ENCODE peak calls at places on chromosomes 1 and 21, in seven cellular contexts. L is B cell; A is activated CD4-positive, alpha-beta T cell treated with anti-CD3 and anti-CD28 coated beads, Interleukin-2, amount 10 ng/mL, durations not matched to agents 7 days and 5 days; B is endothelial cell; P is posterior cingulate gyrus; Z is NCI-H2081 treated with DMSO at 0.1 percent for 48 hours; E is type B pancreatic cell. Y is an unnamed sample.

GRCh38 chr1:8133657-8134430 is 107.7 kb upstream of the ERRFI1 start:
- DNase-seq in L (no peak), A (no peak), B (no peak), P (no peak), Z (no peak), E (no peak), Y (peak; percentile 53)

GRCh38 chr1:47527653-47528272 is 89.9 kb downstream of the FOXD2 start:
- DNase-seq in L (no peak), A (no peak), B (peak; percentile 44), P (no peak), Z (no peak), E (no peak), Y (peak; percentile 12)

GRCh38 chr1:205365945-205366463 is 9.3 kb upstream of the KLHDC8A start:
- DNase-seq in L (no peak), A (no peak), B (no peak), P (no peak), Z (peak; percentile 60), E (no peak), Y (peak; percentile 14)

GRCh38 chr1:230517786-230518185 is 91.7 kb upstream of the PGBD5 start:
- DNase-seq in L (no peak), A (no peak), B (no peak), P (no peak), Z (peak; percentile 34), E (no peak), Y (no peak)

GRCh38 chr1:14913475-14914155 is 239.9 kb upstream of the TMEM51 start:
- DNase-seq in L (no peak), A (no peak), B (no peak), P (no peak), Z (no peak), E (no peak), Y (no peak)

GRCh38 chr1:27960762-27961645 is 1.2 kb downstream of the XKR8 start:
- DNase-seq in L (no peak), A (no peak), B (no peak), P (no peak), Z (no peak), E (no peak), Y (no peak)

GRCh38 chr1:216075339-216075738 is 347.9 kb downstream of the USH2A start:
- DNase-seq in L (no peak), A (no peak), B (no peak), P (no peak), Z (no peak), E (no peak), Y (no peak)

GRCh38 chr1:110675060-110675791 is 486 bp upstream of the KCNA3 start:
- DNase-seq in L (peak; percentile 14), A (no peak), B (peak; percentile 34), P (no peak), Z (no peak), E (no peak), Y (no peak)

GRCh38 chr1:187157115-187157514 is 328.4 kb downstream of the PLA2G4A start:
- DNase-seq in L (no peak), A (no peak), B (no peak), P (no peak), Z (no peak), E (no peak), Y (no peak)

GRCh38 chr1:2582401-2582800 is 4.2 kb upstream of the PRXL2B start:
- DNase-seq in L (no peak), A (no peak), B (no peak), P (no peak), Z (no peak), E (no peak), Y (no peak)

GRCh38 chr1:2566106-2567045 is 10.2 kb downstream of the TNFRSF14 start:
- DNase-seq in L (no peak), A (no peak), B (no peak), P (no peak), Z (no peak), E (no peak), Y (no peak)

GRCh38 chr1:153779781-153780541 is 4.8 kb downstream of the SLC27A3 start:
- DNase-seq in L (no peak), A (no peak), B (no peak), P (no peak), Z (no peak), E (no peak), Y (no peak)

GRCh38 chr1:175864183-175864582 is 120.8 kb upstream of the TNR start:
- DNase-seq in L (no peak), A (no peak), B (no peak), P (no peak), Z (no peak), E (no peak), Y (no peak)

GRCh38 chr1:80778094-80778840 is 1022.5 kb upstream of the ADGRL2 start:
- DNase-seq in L (no peak), A (no peak), B (no peak), P (no peak), Z (no peak), E (no peak), Y (no peak)

GRCh38 chr1:105909811-105910210 is 1146.7 kb upstream of the PRMT6 start:
- DNase-seq in L (no peak), A (no peak), B (no peak), P (no peak), Z (no peak), E (no peak), Y (no peak)

GRCh38 chr1:56375184-56375837 is 204.1 kb downstream of the PLPP3 start:
- DNase-seq in L (no peak), A (no peak), B (no peak), P (no peak), Z (no peak), E (no peak), Y (no peak)

GRCh38 chr1:200488375-200489165 is 78.7 kb upstream of the ZNF281 start:
- DNase-seq in L (peak; percentile 62), A (peak; percentile 58), B (peak; percentile 67), P (no peak), Z (peak; percentile 35), E (no peak), Y (peak; percentile 68)

GRCh38 chr21:44010429-44010828 is 1.7 kb upstream of the TRAPPC10 start:
- DNase-seq in L (no peak), A (no peak), B (no peak), P (no peak), Z (no peak), E (no peak), Y (peak; percentile 69)

GRCh38 chr1:213984387-213985180 is 3.2 kb upstream of the PROX1 start:
- DNase-seq in L (no peak), A (no peak), B (no peak), P (no peak), Z (no peak), E (no peak), Y (no peak)

GRCh38 chr1:156281281-156282142 is 1.1 kb downstream of the SMG5 start:
- DNase-seq in L (peak; percentile 40), A (peak; percentile 49), B (no peak), P (no peak), Z (no peak), E (no peak), Y (peak; percentile 35)

GRCh38 chr1:43329995-43330751 is 7.4 kb upstream of the MPL start:
- DNase-seq in L (no peak), A (no peak), B (peak; percentile 32), P (no peak), Z (no peak), E (no peak), Y (no peak)

GRCh38 chr21:44940116-44940631 is 345 bp downstream of the SLX9 start:
- DNase-seq in L (no peak), A (no peak), B (no peak), P (no peak), Z (no peak), E (no peak), Y (no peak)

GRCh38 chr1:17594690-17595601 is 55.4 kb downstream of the ARHGEF10L start:
- DNase-seq in L (no peak), A (no peak), B (no peak), P (no peak), Z (no peak), E (no peak), Y (no peak)

GRCh38 chr1:215022723-215023122 is 59.8 kb upstream of the KCNK2 start:
- DNase-seq in L (no peak), A (no peak), B (no peak), P (no peak), Z (no peak), E (no peak), Y (no peak)

GRCh38 chr1:182762536-182762935 is 27.0 kb upstream of the NPL start:
- DNase-seq in L (no peak), A (no peak), B (no peak), P (no peak), Z (no peak), E (no peak), Y (no peak)

GRCh38 chr1:111843177-111843576 is 87.5 kb downstream of the DDX20 start:
- DNase-seq in L (no peak), A (no peak), B (no peak), P (peak; percentile 57), Z (no peak), E (no peak), Y (no peak)

GRCh38 chr1:210792703-210793102 is 341.2 kb downstream of the KCNH1 start:
- DNase-seq in L (no peak), A (no peak), B (no peak), P (no peak), Z (no peak), E (no peak), Y (no peak)

GRCh38 chr1:79422726-79423125 is 416.2 kb upstream of the ADGRL4 start:
- DNase-seq in L (no peak), A (no peak), B (no peak), P (no peak), Z (peak; percentile 14), E (no peak), Y (no peak)

GRCh38 chr21:41579692-41580091 is 71.7 kb upstream of the TMPRSS2 start:
- DNase-seq in L (no peak), A (no peak), B (no peak), P (no peak), Z (no peak), E (no peak), Y (no peak)

GRCh38 chr1:16021681-16022080 is at the start of gene CLCNKA:
- DNase-seq in L (no peak), A (no peak), B (no peak), P (no peak), Z (no peak), E (no peak), Y (no peak)

GRCh38 chr1:153790996-153791855 is 16.0 kb downstream of the SLC27A3 start:
- DNase-seq in L (peak; percentile 75), A (peak; percentile 44), B (no peak), P (no peak), Z (no peak), E (no peak), Y (no peak)

GRCh38 chr1:194975913-194976312 is 1632.3 kb downstream of the KCNT2 start:
- DNase-seq in L (no peak), A (no peak), B (no peak), P (no peak), Z (no peak), E (no peak), Y (no peak)

GRCh38 chr1:11615109-11615508 is 39.1 kb downstream of the FBXO2 start:
- DNase-seq in L (no peak), A (no peak), B (no peak), P (no peak), Z (no peak), E (no peak), Y (no peak)

GRCh38 chr1:154847891-154848290 is 22.2 kb downstream of the KCNN3 start:
- DNase-seq in L (no peak), A (no peak), B (no peak), P (peak; percentile 79), Z (peak; percentile 12), E (no peak), Y (no peak)

GRCh38 chr1:235077163-235077540 is 51.5 kb downstream of the TOMM20 start:
- DNase-seq in L (no peak), A (no peak), B (no peak), P (no peak), Z (no peak), E (no peak), Y (no peak)

GRCh38 chr1:189904509-189904908 is 573.2 kb downstream of the BRINP3 start:
- DNase-seq in L (no peak), A (no peak), B (no peak), P (no peak), Z (no peak), E (no peak), Y (no peak)